ENCODE peak calls at places on chromosomes 6 and 20, in seven cellular contexts. I is IMR-90, G is mesenchymal stem cell, N is neuronal stem cell, T is H9, H is trophoblast cell, D is H1. O is an unnamed sample.

GRCh38 chr6:167305796-167306195 is 14.7 kb downstream of the UNC93A start:
- DNase-seq in I (no peak), G (no peak), H (no peak), N (no peak), T (no peak), D (no peak), O (no peak)

GRCh38 chr6:106380407-106380806 is 19.9 kb downstream of the CRYBG1 start:
- DNase-seq in G (no peak), D (no peak), N (no peak), T (no peak), I (peak), H (no peak), O (no peak)

GRCh38 chr6:35452186-35453090 is at the start of gene FANCE:
- DNase-seq in I (peak), D (peak), N (peak), G (peak), T (peak), H (peak), O (peak)

GRCh38 chr6:146709036-146709622 is 110.4 kb downstream of the ADGB start:
- DNase-seq in T (no peak), I (no peak), N (no peak), H (no peak), D (no peak), G (no peak), O (no peak)

GRCh38 chr6:2783188-2783957 is 18.2 kb downstream of the WRNIP1 start:
- DNase-seq in T (peak), H (no peak), I (peak), D (peak), G (no peak), N (no peak), O (peak)

GRCh38 chr20:44959896-44960852 is at the start of gene TOMM34:
- DNase-seq in H (peak), T (peak), I (peak), G (peak), D (peak), N (peak), O (peak)

GRCh38 chr6:97757575-97757974 is 474.6 kb upstream of the MMS22L start:
- DNase-seq in T (no peak), D (no peak), N (no peak), G (no peak), H (peak), I (no peak), O (no peak)

GRCh38 chr6:55980627-55981211 is 105.3 kb upstream of the BMP5 start:
- DNase-seq in D (peak), H (peak), T (no peak), G (peak), N (peak), I (peak), O (peak)

GRCh38 chr20:4898282-4898681 is 103.0 kb downstream of the SLC23A2 start:
- DNase-seq in I (peak), T (no peak), H (peak), D (no peak), G (peak), N (no peak), O (peak)

GRCh38 chr20:41177636-41178035 is 40.3 kb downstream of the PLCG1 start:
- DNase-seq in G (peak), I (peak), D (peak), H (no peak), T (peak), N (no peak), O (peak)

GRCh38 chr20:17485017-17485416 is 46.2 kb downstream of the BFSP1 start:
- DNase-seq in I (no peak), D (no peak), N (no peak), G (no peak), T (no peak), H (no peak), O (no peak)

GRCh38 chr6:2949536-2950083 is 21.8 kb downstream of the SERPINB6 start:
- DNase-seq in T (peak), D (peak), I (no peak), N (no peak), H (no peak), G (no peak), O (no peak)

GRCh38 chr20:58545565-58546195 is 30.5 kb upstream of the APCDD1L start:
- DNase-seq in N (no peak), I (no peak), T (no peak), G (no peak), H (no peak), D (peak), O (no peak)

GRCh38 chr6:134058622-134059366 is 6.4 kb upstream of the SLC2A12 start:
- DNase-seq in D (no peak), I (peak), G (no peak), N (no peak), H (peak), T (no peak), O (peak)

GRCh38 chr6:45676376-45676775 is 298.6 kb upstream of the SUPT3H start:
- DNase-seq in H (no peak), N (no peak), G (no peak), I (no peak), D (no peak), T (no peak), O (no peak)

GRCh38 chr6:150410906-150411305 is 42.1 kb downstream of the IYD start:
- DNase-seq in I (no peak), T (no peak), D (no peak), H (no peak), G (no peak), N (no peak), O (no peak)

GRCh38 chr20:24460712-24461111 is 8.7 kb upstream of the SYNDIG1 start:
- DNase-seq in I (no peak), N (no peak), H (no peak), G (no peak), D (no peak), T (no peak), O (no peak)

GRCh38 chr20:32780749-32781402 is 18.7 kb downstream of the DNMT3B start:
- DNase-seq in G (no peak), N (peak), H (no peak), D (no peak), I (no peak), T (peak), O (peak)

GRCh38 chr20:36273414-36274247 is 32.5 kb upstream of the DLGAP4 start:
- DNase-seq in H (peak), G (peak), I (peak), N (no peak), D (peak), T (no peak), O (peak)

GRCh38 chr20:50569864-50570836 is 60.0 kb downstream of the PTPN1 start:
- DNase-seq in D (no peak), H (peak), T (peak), N (no peak), I (peak), G (peak), O (peak)

GRCh38 chr6:132530293-132530974 is 7.6 kb upstream of the TAAR9 start:
- DNase-seq in T (peak), G (peak), H (peak), I (peak), D (peak), N (peak), O (peak)

GRCh38 chr6:77425676-77426075 is 37.6 kb downstream of the HTR1B start:
- DNase-seq in N (no peak), T (no peak), G (no peak), I (peak), H (no peak), D (no peak), O (no peak)

GRCh38 chr6:133887478-133887877 is 1.4 kb upstream of the TCF21 start:
- DNase-seq in G (no peak), H (no peak), I (no peak), N (no peak), D (no peak), T (no peak), O (no peak)

GRCh38 chr20:49595346-49595745 is 27.4 kb upstream of the PTGIS start:
- DNase-seq in N (no peak), D (no peak), I (no peak), H (no peak), T (no peak), G (no peak), O (no peak)

GRCh38 chr6:26207248-26207801 is 120.1 kb downstream of the HFE start:
- DNase-seq in T (no peak), N (no peak), I (no peak), D (no peak), G (no peak), H (no peak), O (no peak)

GRCh38 chr6:35895560-35895959 is 25.3 kb downstream of the SRPK1 start:
- DNase-seq in H (peak), D (no peak), N (no peak), G (no peak), T (no peak), I (peak), O (peak)

GRCh38 chr6:145744619-145745018 is 9.3 kb upstream of the EPM2A start:
- DNase-seq in I (no peak), H (no peak), N (no peak), G (no peak), D (no peak), T (no peak), O (no peak)

GRCh38 chr20:50187403-50188051 is 3.1 kb upstream of the CEBPB start:
- DNase-seq in I (peak), G (peak), H (no peak), D (no peak), T (no peak), N (no peak), O (peak)

GRCh38 chr6:157107915-157108651 is 215.2 kb downstream of the TMEM242 start:
- DNase-seq in G (peak), T (no peak), I (peak), N (no peak), D (no peak), H (peak), O (peak)

GRCh38 chr20:10984899-10985298 is 311.1 kb upstream of the JAG1 start:
- DNase-seq in T (no peak), H (no peak), N (no peak), I (no peak), G (peak), D (no peak), O (no peak)

GRCh38 chr6:33147807-33148666 is 44.2 kb downstream of the COL11A2 start:
- DNase-seq in I (peak), N (peak), G (peak), H (peak), D (no peak), T (no peak), O (peak)

GRCh38 chr6:26026833-26027490 is 60.3 kb upstream of the HFE start:
- DNase-seq in I (peak), G (peak), D (peak), H (peak), T (peak), N (peak), O (peak)

DNA sequence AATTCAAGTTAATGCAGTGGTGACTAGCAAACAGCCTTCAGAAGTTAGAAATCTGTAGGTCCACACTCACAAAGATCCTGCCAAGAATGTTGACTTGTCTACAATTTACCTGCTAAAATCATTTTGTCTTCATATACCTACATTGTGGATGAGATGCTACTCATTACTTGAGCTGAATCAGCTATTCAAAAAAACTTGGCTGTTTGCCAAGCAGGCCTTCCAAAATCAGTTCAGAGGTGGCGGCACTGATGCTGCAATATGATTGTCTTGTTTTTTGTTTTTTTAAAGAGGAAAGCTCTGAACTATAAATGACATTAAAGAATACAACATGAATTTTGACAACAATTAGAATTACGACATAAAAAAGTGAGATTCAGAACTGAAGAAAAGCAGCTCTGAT is 354.7 kb upstream of the KHDRBS2 start:
- DNase-seq in D (no peak), T (no peak), H (no peak), G (no peak), N (no peak), I (no peak), O (no peak)
- H3K4ac ChIP-seq in D (no peak), T (no peak), H (no peak), G (no peak), N (no peak), I (no peak), O (no peak)

DNA sequence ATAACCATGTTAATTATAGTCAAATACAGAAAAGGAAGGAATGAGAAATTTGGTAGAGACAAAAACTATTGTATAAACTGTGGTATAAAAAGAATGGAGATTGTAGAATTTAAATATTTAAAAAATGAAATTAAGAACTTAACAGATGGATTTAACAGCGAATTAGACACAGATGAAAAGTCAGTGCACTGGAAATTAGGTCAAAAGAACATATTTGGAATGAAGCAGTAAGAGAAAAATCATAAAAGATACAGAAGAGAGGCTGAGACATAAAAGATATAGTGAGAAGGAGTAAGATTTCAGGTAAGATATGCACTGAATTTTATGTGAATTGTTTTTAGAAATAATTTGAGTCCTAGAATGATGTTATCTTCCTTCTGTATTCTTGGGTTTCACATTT is 14.0 kb downstream of the TSPYL4 start:
- DNase-seq in H (no peak), D (no peak), G (no peak), I (no peak), T (no peak), N (no peak), O (no peak)
- H3K4ac ChIP-seq in H (no peak), D (no peak), G (no peak), I (no peak), T (no peak), N (no peak), O (no peak)

GRCh38 chr6:131519670-131520436 is 53.2 kb upstream of the ARG1 start:
- DNase-seq in D (peak), H (peak), T (peak), G (peak), N (no peak), I (peak), O (peak)
- H3K4ac ChIP-seq in D (no peak), H (no peak), T (no peak), G (no peak), N (no peak), I (no peak), O (no peak)

GRCh38 chr6:47073125-47074110 is 31.3 kb upstream of the ADGRF1 start:
- DNase-seq in T (no peak), G (no peak), H (peak), D (no peak), I (no peak), N (no peak), O (peak)
- H3K4ac ChIP-seq in T (no peak), G (no peak), H (no peak), D (no peak), I (no peak), N (no peak), O (no peak)

GRCh38 chr6:124956018-124956417 is 6.2 kb upstream of the RNF217 start:
- DNase-seq in T (no peak), I (no peak), N (no peak), H (no peak), D (no peak), G (no peak), O (no peak)
- H3K4ac ChIP-seq in T (no peak), I (no peak), N (no peak), H (no peak), D (no peak), G (no peak), O (no peak)

GRCh38 chr20:62010551-62011402 is 54.9 kb downstream of the TAF4 start:
- DNase-seq in G (peak), I (peak), N (peak), D (peak), T (peak), H (peak), O (peak)

GRCh38 chr20:62011403-62011791 is 54.3 kb downstream of the TAF4 start:
- DNase-seq in I (no peak), N (no peak), D (no peak), G (no peak), H (no peak), T (no peak), O (no peak)

GRCh38 chr20:62008643-62009183 is 57.0 kb downstream of the TAF4 start:
- DNase-seq in I (no peak), D (no peak), H (no peak), G (no peak), N (no peak), T (no peak), O (no peak)

GRCh38 chr20:62009322-62009721 is 56.4 kb downstream of the TAF4 start:
- DNase-seq in N (no peak), D (no peak), G (no peak), H (no peak), I (no peak), T (no peak), O (no peak)

DNA sequence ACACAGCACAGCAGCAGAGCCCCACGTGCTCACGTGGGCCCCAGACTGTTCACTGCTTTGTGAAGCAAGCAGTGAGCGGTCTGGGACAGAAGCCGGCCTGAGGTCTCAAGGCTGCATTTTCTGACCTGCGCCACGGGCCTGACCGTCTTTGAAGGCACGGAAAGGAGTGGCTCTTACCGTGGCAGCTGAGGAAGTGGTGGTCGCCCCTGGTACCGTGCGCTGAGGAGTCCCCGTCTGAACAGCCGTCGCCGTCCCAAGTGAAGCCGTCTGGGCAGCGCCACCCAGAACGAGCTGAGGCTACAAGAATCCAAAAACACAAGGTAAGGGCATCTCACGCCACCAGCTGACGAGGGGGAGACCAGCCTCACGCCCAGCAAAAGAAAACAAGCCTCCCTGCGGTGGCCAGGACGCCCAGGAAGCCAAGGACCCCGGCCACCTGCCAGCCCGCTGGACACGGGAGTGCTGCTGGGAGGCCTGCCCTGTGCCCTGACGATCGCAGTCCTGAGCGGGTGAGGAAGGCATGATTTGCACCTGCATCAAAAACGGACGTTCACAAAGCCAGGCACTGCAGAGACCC is 55.7 kb downstream of the TAF4 start:
- DNase-seq in I (no peak), G (no peak), D (no peak), H (no peak), T (no peak), N (no peak), O (no peak)
- H3K4ac ChIP-seq in I (no peak), G (no peak), D (no peak), H (no peak), T (no peak), N (no peak), O (no peak)

DNA sequence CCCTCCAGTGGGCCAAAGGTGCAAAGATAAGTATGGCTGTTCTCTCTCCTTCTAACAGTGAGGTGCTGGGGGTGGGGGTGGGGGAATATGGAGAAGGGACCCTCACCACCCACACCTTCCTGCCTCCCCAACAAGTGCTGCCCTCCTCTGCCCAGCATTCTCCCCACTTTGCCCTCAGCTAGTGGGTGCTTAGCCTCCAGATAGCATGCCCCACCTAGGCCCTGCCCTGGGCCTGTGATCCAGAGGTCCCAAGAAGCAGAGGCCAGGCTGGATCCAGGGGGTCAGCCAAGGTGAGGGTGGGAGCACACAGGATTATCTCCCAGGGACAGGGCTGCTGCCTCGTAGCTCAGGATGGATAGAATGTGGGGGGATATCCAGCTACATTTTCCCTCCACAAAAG is 1.2 kb downstream of the ADISSP start:
- DNase-seq in N (no peak), D (no peak), G (no peak), H (no peak), I (no peak), T (no peak), O (no peak)
- H3K4ac ChIP-seq in N (no peak), D (no peak), G (no peak), H (no peak), I (peak), T (no peak), O (no peak)